ENCODE peak calls at places on chromosomes 4 and X, in four cellular contexts. R is neural progenitor cell, J is fibroblast of lung, G is A549. E is an unnamed sample. For H3K4me1, the result is how much of the 10 kb centered on the place peaks cover.

GRCh38 chr4:1981251-1982055 is 27.3 kb downstream of the NELFA start:
- DNase-seq in R (peak), J (peak), G (peak), E (no peak)

GRCh38 chrX:47264507-47265173 is 31.8 kb downstream of the USP11 start:
- DNase-seq in J (peak), R (no peak), G (peak), E (no peak)

GRCh38 chr4:177246636-177247584 is 62.8 kb upstream of the NEIL3 start:
- DNase-seq in J (peak), G (no peak), R (no peak), E (no peak)

GRCh38 chrX:39811391-39811790 is 286.4 kb downstream of the BCOR start:
- DNase-seq in R (peak), G (no peak), J (no peak), E (no peak)

GRCh38 chr4:103996637-103997036 is 276.9 kb upstream of the TACR3 start:
- DNase-seq in J (peak), R (peak), G (peak), E (peak)

GRCh38 chrX:148495156-148495555 is 5.3 kb upstream of the AFF2 start:
- DNase-seq in G (no peak), J (no peak), R (no peak), E (no peak)

GRCh38 chr4:13267091-13267490 is 217.0 kb downstream of the RAB28 start:
- DNase-seq in R (no peak), G (no peak), J (no peak), E (no peak)

GRCh38 chr4:184644553-184645307 is 4.5 kb downstream of the CASP3 start:
- DNase-seq in R (no peak), J (no peak), G (no peak), E (no peak)

GRCh38 chrX:63350551-63350950 is 581 bp downstream of the SPIN4 start:
- DNase-seq in J (peak), R (peak), G (peak), E (peak)

GRCh38 chrX:115233497-115234219 is at the start of gene LRCH2:
- DNase-seq in R (peak), G (no peak), J (no peak), E (peak)

GRCh38 chr4:78534286-78534955 is 17.1 kb upstream of the ANXA3 start:
- DNase-seq in R (peak), G (no peak), J (no peak), E (no peak)

GRCh38 chrX:134026732-134027311 is 41.4 kb upstream of the GPC3 start:
- DNase-seq in J (peak), R (peak), G (peak), E (peak)

GRCh38 chr4:66681962-66682361 is 863.3 kb downstream of the CENPC start:
- DNase-seq in G (no peak), J (no peak), R (no peak), E (no peak)

GRCh38 chrX:115344885-115345653 is 55.6 kb downstream of the LUZP4 start:
- DNase-seq in G (peak), J (peak), R (peak), E (peak)

GRCh38 chrX:154730271-154730883 is 20.5 kb downstream of the GAB3 start:
- DNase-seq in R (no peak), G (no peak), J (peak), E (no peak)

GRCh38 chrX:120653000-120653399 is 23.1 kb upstream of the C1GALT1C1 start:
- DNase-seq in J (no peak), R (no peak), G (no peak), E (no peak)

GRCh38 chr4:187209921-187210613 is 486.4 kb upstream of the FAT1 start:
- DNase-seq in G (no peak), R (no peak), J (peak), E (peak)

GRCh38 chr4:105714071-105714521 is 5.5 kb downstream of the GSTCD start:
- DNase-seq in G (no peak), R (no peak), J (peak), E (no peak)

GRCh38 chr4:140133576-140133975 is 20.4 kb downstream of the MAML3 start:
- DNase-seq in G (no peak), R (no peak), J (no peak), E (no peak)
- H3K4me2 ChIP-seq in G (peak), R (no peak), J (no peak), E (no peak)

GRCh38 chr4:133154725-133155124 is 5.6 kb downstream of the PCDH10 start:
- DNase-seq in J (peak), R (peak), G (no peak), E (peak)

GRCh38 chr4:133152330-133152791 is 3.3 kb downstream of the PCDH10 start:
- DNase-seq in G (no peak), J (peak), R (peak), E (no peak)

GRCh38 chr4:133151681-133152329 is 2.7 kb downstream of the PCDH10 start:
- DNase-seq in J (peak), G (no peak), R (peak), E (peak)

GRCh38 chr4:133151301-133151680 is 2.2 kb downstream of the PCDH10 start:
- DNase-seq in G (no peak), R (peak), J (peak), E (no peak)

DNA sequence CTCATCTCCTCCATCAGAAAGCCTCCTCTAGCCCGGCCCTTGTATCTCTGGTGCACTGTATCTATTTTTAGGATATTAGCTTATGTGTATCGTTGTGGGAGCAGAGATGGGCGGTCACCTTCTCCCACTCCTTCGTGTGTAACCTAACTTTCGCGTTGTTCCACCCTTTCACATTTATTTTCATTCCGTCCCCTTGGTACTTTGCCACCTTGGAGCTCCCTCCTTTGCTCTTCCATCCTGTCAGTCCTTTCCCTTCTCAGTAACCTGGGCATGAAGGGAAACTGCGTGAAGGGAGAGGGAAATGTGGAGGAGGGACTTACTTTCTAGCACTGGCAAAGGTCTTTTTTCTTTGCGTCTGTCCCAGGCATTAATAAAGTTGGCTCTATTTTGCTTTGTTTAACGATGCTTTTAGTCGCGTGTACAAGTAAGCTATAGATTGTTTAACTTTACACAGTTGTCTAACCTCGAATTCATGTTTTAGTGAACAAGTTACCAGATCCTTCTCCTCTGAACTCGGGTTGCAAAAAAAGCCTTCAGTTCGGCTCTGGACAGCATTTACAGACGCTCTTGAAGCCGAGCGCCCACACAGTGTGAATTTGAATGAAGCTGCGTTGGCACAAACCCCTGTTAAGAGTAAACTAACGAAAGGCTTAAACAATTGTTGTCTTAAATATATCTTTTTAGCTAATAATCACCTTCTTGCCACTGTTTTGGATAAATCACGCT is 3.9 kb downstream of the PCDH10 start:
- DNase-seq in J (peak), R (peak), G (no peak), E (peak)
- H3K4me1 ChIP-seq in J (under half), R (under half), G (under half), E (under half)

GRCh38 chr4:152540293-152540674 is 4.4 kb upstream of the FBXW7 start:
- DNase-seq in G (no peak), R (peak), J (no peak), E (peak)
- H3K4me3 ChIP-seq in G (no peak), R (no peak), J (no peak), E (no peak)

DNA sequence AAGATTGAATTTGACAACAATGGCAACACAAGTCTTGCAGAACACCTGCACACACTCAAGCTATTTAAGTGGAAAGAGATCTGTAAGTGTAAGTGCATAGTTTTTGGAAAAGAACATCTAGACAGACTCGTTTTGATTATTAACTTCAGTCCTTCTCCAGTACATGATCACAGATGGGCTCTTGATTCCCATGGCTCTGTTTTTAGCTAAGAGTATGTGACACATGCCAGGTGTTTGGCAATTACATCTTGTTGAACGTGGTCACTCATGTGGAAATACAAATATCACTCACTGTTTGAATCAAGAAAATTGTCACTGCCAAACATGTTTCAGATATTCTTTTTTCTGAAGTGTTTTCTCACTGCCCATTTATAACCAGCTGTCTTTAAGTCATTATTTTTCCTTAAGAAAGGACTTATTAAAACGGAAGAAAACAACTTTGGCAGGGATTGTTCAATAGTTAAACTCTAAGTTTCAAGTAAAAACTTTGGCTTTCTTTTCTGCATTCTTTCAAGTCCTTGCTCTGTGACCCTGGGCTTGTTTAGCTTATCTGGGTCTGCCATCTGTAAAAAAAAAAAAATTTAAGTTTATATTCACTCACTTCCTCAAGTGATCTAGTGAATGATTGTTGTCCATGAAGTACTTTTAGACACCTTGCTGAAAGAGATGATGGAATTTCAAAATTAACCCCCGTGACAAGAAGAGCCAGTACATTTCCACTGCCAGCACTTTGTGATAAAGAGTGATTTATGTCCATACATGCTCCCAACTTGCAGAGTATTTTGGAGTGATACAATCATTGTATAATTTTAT is 125.4 kb downstream of the ATXN3L start:
- DNase-seq in R (no peak), G (no peak), J (peak), E (no peak)
- H3K4me2 ChIP-seq in R (no peak), G (peak), J (no peak), E (no peak)

DNA sequence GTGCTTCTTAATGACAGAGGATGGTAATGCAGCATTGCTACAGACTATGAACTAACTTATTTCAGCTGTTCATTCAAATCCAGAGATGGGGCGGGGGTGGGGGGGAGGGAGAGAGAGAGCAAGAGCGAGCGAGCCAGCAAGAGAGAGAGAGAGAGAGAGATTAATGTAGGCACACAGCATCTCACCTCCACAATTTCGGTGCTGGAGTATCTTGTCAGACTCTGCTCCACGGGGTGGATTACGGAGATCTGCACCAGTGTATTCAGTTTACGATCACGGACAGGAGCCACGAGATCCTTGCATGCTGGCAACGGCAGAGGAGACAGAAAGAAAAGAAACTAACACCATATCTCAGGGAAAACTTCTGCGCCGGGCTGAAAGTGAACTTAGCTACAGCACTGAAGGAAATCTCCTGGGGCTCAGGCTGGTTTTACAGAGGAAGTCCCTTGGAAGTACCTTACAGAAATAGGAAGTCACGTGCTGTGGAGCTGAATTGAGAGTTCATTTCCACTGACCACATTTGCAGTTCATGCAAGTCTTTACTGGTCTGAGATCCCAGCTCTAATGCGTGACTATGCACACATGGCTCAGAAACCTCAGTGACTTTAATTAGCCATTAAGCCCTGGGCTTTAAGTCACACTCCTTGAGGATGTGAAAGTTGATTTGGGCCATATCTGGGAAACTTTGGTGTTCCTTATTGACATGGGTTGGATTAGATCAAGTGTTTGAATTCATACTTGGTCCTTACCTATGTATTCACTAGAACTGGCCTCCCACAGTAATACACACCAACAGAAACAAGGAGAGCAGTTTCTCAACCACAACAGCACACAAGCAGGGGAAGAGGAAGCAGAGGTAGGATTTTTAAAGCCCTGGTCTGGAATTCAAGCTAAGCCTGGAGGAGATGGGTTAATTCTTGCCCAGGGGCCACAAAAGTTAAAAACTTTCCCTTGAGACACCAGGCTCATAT is 440.8 kb downstream of the INPP4B start:
- DNase-seq in G (peak), R (peak), J (peak), E (peak)
- H3K4me1 ChIP-seq in G (half or more), R (under half), J (under half), E (under half)

GRCh38 chr4:74109894-74110605 is 11.1 kb upstream of the CXCL2 start:
- DNase-seq in G (peak), J (peak), R (no peak), E (no peak)
- H3K4me3 ChIP-seq in G (no peak), J (no peak), R (no peak), E (no peak)